ENCODE peak calls at places on chromosomes 16 and 17, in four cellular contexts. Y is CD8-positive, alpha-beta T cell; K is pancreas; W is stomach. P is an unnamed sample. For H3K36me3, the result is how much of the 10 kb centered on the place peaks cover.

GRCh38 chr16:1903845-1904820 is 14.1 kb downstream of the HS3ST6 start:
- DNase-seq in Y (no peak), K (no peak), W (no peak), P (no peak)

GRCh38 chr17:50593321-50593720 is 32.8 kb downstream of the CACNA1G start:
- DNase-seq in Y (no peak), K (peak), W (peak), P (no peak)

GRCh38 chr17:7443499-7444485 is 1.1 kb upstream of the CHRNB1 start:
- DNase-seq in Y (no peak), K (no peak), W (no peak), P (no peak)

GRCh38 chr16:69240336-69240735 is 53.4 kb downstream of the SNTB2 start:
- DNase-seq in Y (no peak), K (no peak), W (no peak), P (no peak)

GRCh38 chr16:84992700-84993075 is 18.6 kb downstream of the ZDHHC7 start:
- DNase-seq in Y (no peak), K (no peak), W (no peak), P (no peak)

GRCh38 chr17:33640629-33641028 is 347.5 kb upstream of the ASIC2 start:
- DNase-seq in Y (no peak), K (no peak), W (no peak), P (no peak)

GRCh38 chr17:15368605-15369004 is 27.2 kb upstream of the TEKT3 start:
- DNase-seq in Y (no peak), K (no peak), W (no peak), P (no peak)

GRCh38 chr17:16551878-16552636 is 16.9 kb downstream of the ZNF287 start:
- DNase-seq in Y (no peak), K (no peak), W (no peak), P (no peak)

GRCh38 chr17:7922499-7923289 is 6.6 kb upstream of the RNF227 start:
- DNase-seq in Y (peak), K (peak), W (peak), P (peak)

GRCh38 chr17:56449176-56449575 is 144.3 kb upstream of the NOG start:
- DNase-seq in Y (no peak), K (no peak), W (no peak), P (no peak)

GRCh38 chr16:80931985-80932720 is 74.5 kb downstream of the CMC2 start:
- DNase-seq in Y (no peak), K (peak), W (peak), P (peak)

GRCh38 chr16:88064011-88064888 is 113.0 kb downstream of the BANP start:
- DNase-seq in Y (no peak), K (no peak), W (no peak), P (no peak)

GRCh38 chr16:81650982-81651562 is 128.0 kb upstream of the PLCG2 start:
- DNase-seq in Y (no peak), K (no peak), W (peak), P (no peak)

GRCh38 chr17:71472809-71473789 is 647.7 kb upstream of the SOX9 start:
- DNase-seq in Y (no peak), K (peak), W (no peak), P (no peak)

GRCh38 chr16:8795818-8796217 is 1.6 kb downstream of the TMEM186 start:
- DNase-seq in Y (no peak), K (no peak), W (no peak), P (no peak)

GRCh38 chr17:78522031-78522809 is 55.0 kb downstream of the DNAH17 start:
- DNase-seq in Y (no peak), K (no peak), W (no peak), P (no peak)

GRCh38 chr17:4516740-4517139 is 18.1 kb downstream of the SPNS2 start:
- DNase-seq in Y (no peak), K (no peak), W (no peak), P (no peak)

GRCh38 chr17:16419074-16419928 is 3.9 kb downstream of the TRPV2 start:
- DNase-seq in Y (no peak), K (no peak), W (no peak), P (no peak)

GRCh38 chr17:64063766-64064224 is 43.4 kb upstream of the ICAM2 start:
- DNase-seq in Y (peak), K (peak), W (peak), P (peak)

GRCh38 chr17:48457080-48457836 is 27.2 kb upstream of the SKAP1 start:
- DNase-seq in Y (peak), K (peak), W (peak), P (peak)

GRCh38 chr16:89495121-89495520 is 4.8 kb upstream of the ANKRD11 start:
- DNase-seq in Y (no peak), K (no peak), W (no peak), P (no peak)

GRCh38 chr17:35022536-35023063 is 40.9 kb downstream of the RFFL start:
- DNase-seq in Y (peak), K (peak), W (peak), P (peak)

GRCh38 chr17:2259769-2260536 is 43.6 kb downstream of the SMG6 start:
- DNase-seq in Y (peak), K (no peak), W (no peak), P (peak)

GRCh38 chr17:15886804-15887203 is 58.1 kb upstream of the ADORA2B start:
- DNase-seq in Y (no peak), K (no peak), W (no peak), P (no peak)

GRCh38 chr17:72173475-72174116 is 52.8 kb downstream of the SOX9 start:
- DNase-seq in Y (no peak), K (no peak), W (no peak), P (no peak)

GRCh38 chr17:10292057-10292931 is 80.5 kb downstream of the MYH13 start:
- DNase-seq in Y (no peak), K (no peak), W (no peak), P (no peak)

GRCh38 chr16:66689282-66689681 is 7.3 kb downstream of the CMTM4 start:
- DNase-seq in Y (no peak), K (no peak), W (no peak), P (no peak)

GRCh38 chr17:64780096-64781012 is 118.2 kb upstream of the SMURF2 start:
- DNase-seq in Y (peak), K (peak), W (peak), P (peak)

GRCh38 chr16:87363771-87364476 is 19.7 kb downstream of the FBXO31 start:
- DNase-seq in Y (no peak), K (no peak), W (peak), P (no peak)

GRCh38 chr17:79905832-79906231 is 66.6 kb upstream of the CBX4 start:
- DNase-seq in Y (no peak), K (no peak), W (no peak), P (no peak)

GRCh38 chr16:57938936-57939871 is 31.7 kb downstream of the CNGB1 start:
- DNase-seq in Y (no peak), K (peak), W (peak), P (no peak)

GRCh38 chr17:69213059-69213813 is 15.4 kb downstream of the ABCA10 start:
- DNase-seq in Y (no peak), K (no peak), W (no peak), P (no peak)

GRCh38 chr16:67719778-67720144 is 645 bp upstream of the GFOD2 start:
- DNase-seq in Y (no peak), K (peak), W (no peak), P (no peak)

GRCh38 chr16:578870-579405 is 9.2 kb downstream of the PIGQ start:
- DNase-seq in Y (peak), K (peak), W (peak), P (peak)

GRCh38 chr17:31820691-31821435 is 38.2 kb downstream of the COPRS start:
- DNase-seq in Y (no peak), K (no peak), W (no peak), P (no peak)

GRCh38 chr16:88623858-88624257 is 14.5 kb upstream of the IL17C start:
- DNase-seq in Y (no peak), K (peak), W (no peak), P (no peak)

GRCh38 chr16:46932802-46933201 is 40.7 kb downstream of the DNAJA2 start:
- DNase-seq in Y (no peak), K (peak), W (peak), P (peak)

GRCh38 chr16:3822366-3823045 is 58.0 kb downstream of the CREBBP start:
- DNase-seq in Y (no peak), K (no peak), W (no peak), P (no peak)

GRCh38 chr16:28984619-28985135 is at the start of gene LAT:
- DNase-seq in Y (peak), K (no peak), W (peak), P (no peak)

GRCh38 chr16:89574681-89575246 is 794 bp upstream of the CPNE7 start:
- DNase-seq in Y (no peak), K (peak), W (peak), P (peak)

GRCh38 chr17:40343126-40344119 is 21.1 kb downstream of the GJD3 start:
- DNase-seq in Y (no peak), K (no peak), W (no peak), P (no peak)

GRCh38 chr17:40346061-40346767 is 18.3 kb downstream of the GJD3 start:
- DNase-seq in Y (no peak), K (no peak), W (no peak), P (no peak)

GRCh38 chr17:40345161-40346034 is 19.1 kb downstream of the GJD3 start:
- DNase-seq in Y (no peak), K (peak), W (peak), P (no peak)

GRCh38 chr17:40342575-40343058 is 21.9 kb downstream of the GJD3 start:
- DNase-seq in Y (no peak), K (no peak), W (no peak), P (no peak)

GRCh38 chr17:40344321-40345160 is 20.0 kb downstream of the GJD3 start:
- DNase-seq in Y (no peak), K (no peak), W (no peak), P (no peak)
- H3K4me3 ChIP-seq in Y (peak), K (peak), W (peak), P (no peak)

DNA sequence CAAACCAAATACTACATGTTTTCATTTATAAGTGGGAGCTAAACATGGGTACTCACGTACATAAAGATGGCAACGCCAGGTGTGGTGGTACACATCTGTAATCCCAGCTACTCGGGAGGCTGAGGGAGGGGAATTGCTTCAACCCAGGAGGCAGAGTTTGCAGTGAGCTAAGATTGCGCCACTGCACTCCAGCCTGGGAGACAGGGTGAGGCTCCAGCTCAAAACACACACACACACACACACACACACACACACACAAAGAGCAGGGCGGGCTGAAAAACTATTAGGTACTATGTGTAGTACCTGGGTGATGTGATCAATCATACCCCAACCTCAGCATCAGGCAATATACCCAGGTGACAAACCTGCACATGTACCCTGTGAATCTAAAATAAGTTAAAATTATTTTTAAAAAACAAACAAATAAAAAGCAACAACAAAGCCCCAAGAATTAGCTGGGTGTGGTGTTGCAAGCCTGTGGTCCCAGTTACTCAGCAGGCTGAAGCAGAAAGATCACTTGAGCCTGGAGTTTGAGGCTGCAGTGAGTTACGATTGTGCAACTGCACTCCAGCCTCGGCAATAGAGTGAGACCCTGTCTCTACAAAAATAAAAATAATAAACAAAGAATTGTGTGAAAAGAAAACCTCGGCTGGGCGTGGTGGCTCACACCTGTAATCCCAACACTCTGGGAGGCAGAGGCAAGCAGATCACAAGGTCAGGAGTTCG is 11.9 kb upstream of the FAAP100 start:
- DNase-seq in Y (no peak), K (no peak), W (no peak), P (no peak)
- H3K36me3 ChIP-seq in Y (under half), K (under half), W (half or more), P (under half)

GRCh38 chr16:25258856-25259179 is 1.2 kb upstream of the ZKSCAN2 start:
- DNase-seq in Y (no peak), K (no peak), W (no peak), P (no peak)
- H3K4me3 ChIP-seq in Y (peak), K (peak), W (peak), P (peak)

DNA sequence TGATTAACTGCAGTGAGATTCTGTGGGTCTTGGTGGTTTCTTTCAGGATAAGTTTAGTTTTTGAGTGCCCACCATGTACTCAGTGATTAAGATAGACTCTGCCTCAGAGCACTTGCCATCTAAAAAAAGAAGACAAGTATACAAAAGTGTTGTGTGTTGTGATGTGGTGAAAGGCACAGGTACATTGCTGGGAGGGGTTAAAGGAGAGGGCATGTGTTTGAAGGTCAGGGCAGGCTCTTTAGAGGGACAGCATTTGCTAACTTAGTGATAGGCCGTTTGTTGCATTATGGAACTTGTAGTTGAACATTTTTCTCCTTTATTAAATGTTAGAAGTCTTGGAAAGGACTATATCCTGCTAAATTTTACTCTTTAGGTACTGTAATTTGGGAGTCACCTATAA is 26.5 kb downstream of the SF3B3 start:
- DNase-seq in Y (no peak), K (no peak), W (no peak), P (no peak)
- H3K36me3 ChIP-seq in Y (half or more), K (under half), W (half or more), P (under half)

DNA sequence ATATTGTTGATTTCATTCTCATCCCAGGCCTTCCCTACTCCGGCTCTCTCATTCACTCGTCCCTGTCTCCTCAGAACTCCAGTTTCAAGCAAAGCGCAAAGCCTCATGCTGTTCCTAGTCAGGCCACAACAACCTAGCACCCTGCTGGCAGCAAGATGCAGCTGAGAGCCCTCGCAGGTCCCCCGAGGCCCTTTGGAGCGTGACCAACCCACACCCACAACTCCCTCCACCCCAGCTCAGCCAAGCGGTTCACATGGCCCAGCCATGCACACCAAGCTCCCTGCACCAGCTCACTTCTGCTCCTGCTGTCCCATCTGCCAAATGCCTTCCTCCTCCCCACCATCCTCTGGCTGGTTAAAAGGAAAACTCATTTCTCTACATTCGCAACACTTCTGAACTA is 195.8 kb downstream of the IRX5 start:
- DNase-seq in Y (no peak), K (no peak), W (no peak), P (peak)
- H3K4me3 ChIP-seq in Y (no peak), K (no peak), W (no peak), P (no peak)

GRCh38 chr16:10883004-10883403 is 6.0 kb downstream of the CIITA start:
- DNase-seq in Y (no peak), K (no peak), W (peak), P (no peak)

GRCh38 chr16:10881479-10882030 is 4.6 kb downstream of the CIITA start:
- DNase-seq in Y (no peak), K (no peak), W (no peak), P (no peak)

GRCh38 chr16:10888320-10888937 is 11.4 kb downstream of the CIITA start:
- DNase-seq in Y (no peak), K (no peak), W (no peak), P (no peak)

GRCh38 chr16:10886739-10887269 is 9.8 kb downstream of the CIITA start:
- DNase-seq in Y (no peak), K (no peak), W (no peak), P (no peak)

DNA sequence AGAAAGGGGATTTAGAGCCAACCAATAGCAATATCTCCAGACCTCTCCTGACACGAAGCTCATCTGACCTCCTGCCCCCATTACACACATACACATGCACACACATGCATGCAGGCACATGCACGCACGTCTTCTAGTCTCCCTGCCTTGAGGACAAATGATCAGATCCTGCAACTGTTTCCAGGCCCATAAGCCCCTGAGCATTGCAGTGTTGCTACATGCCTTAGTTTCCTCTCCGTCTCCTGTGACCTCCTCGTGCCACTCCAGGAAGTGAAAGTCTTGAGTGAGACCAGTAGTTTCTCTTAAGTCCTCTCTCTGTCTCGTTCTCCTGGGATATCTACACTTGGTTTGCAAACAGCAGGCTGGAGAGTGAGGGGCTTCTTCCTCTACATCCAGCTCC is 8.2 kb downstream of the CIITA start:
- DNase-seq in Y (no peak), K (no peak), W (no peak), P (no peak)
- H3K36me3 ChIP-seq in Y (under half), K (under half), W (under half), P (under half)

DNA sequence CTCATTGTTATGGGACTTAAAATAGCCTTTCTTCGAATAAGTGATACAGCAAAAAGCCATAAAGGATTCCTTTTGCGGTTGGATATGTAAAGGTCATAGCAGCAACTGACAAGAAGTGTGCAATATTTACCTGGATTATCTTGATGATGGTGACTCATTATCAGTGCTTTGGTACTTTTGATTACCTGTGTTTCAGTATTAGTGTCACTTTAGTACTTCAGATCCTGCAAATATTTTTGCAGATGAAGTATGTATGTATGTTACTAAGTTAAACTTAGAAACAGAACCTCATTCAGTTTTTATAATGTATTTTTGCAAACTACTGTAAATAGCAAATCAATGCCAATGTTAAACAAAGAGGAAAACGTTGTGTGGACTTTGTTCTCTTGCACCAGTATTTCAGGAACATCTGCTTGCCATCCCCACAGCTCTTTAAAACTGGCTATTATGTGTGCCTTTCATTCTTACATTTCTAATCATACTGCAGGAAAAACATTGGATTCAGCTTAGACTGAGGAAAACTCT is 10.5 kb downstream of the CNEP1R1 start:
- DNase-seq in Y (no peak), K (no peak), W (no peak), P (no peak)
- H3K4me3 ChIP-seq in Y (no peak), K (no peak), W (no peak), P (no peak)

GRCh38 chr17:42342242-42343008 is 45.8 kb downstream of the STAT3 start:
- DNase-seq in Y (no peak), K (no peak), W (no peak), P (no peak)
- H3K36me3 ChIP-seq in Y (under half), K (under half), W (half or more), P (under half)

DNA sequence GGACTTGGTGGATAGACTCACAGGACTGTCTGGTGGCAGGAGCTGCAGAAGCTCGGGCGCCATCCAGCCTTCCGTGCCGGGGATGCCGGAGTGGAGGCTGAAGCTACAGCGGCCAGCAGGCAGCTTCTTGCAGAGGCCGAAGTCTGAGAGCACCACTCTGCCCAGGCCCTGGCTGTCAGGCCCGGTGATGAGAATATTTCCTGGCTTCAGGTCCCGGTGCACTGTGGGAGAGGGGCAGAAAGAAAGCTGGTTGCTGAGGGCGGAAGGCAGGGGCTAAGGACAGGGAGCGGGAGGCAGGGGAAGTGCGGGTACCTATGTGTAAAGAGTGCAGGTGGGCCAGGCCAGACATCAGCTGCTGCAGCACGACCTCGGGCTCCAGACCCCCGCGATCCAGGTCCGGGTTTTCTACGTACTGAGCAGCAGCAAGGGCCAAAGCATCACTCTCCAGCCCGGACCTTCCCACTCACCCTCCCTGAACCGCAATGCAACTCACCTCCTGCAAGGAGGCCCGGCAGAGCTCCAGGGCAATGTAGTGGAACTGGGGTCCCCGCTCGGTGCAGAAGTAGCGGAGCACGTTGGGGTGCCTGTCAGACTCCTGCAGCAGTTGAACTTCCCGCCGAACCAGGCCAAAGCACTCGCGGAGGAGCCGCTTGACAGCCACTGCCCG is 16.2 kb downstream of the PLK1 start:
- DNase-seq in Y (no peak), K (no peak), W (no peak), P (peak)
- H3K4me3 ChIP-seq in Y (no peak), K (no peak), W (no peak), P (no peak)

P was measured in GM06990.